ENCODE peak calls at places on chromosomes 11 and 22, in eight cellular contexts. S, O, B, Q, D, P, N and V are unnamed samples.
A peak's percentile ranks its signal among the peaks of the same experiment; 100 is the strongest.

GRCh38 chr11:114170226-114170625 is 110.7 kb downstream of the ZBTB16 start:
- DNase-seq in S (no peak), O (no peak), B (no peak), Q (no peak), D (no peak), P (no peak), N (no peak), V (no peak)

GRCh38 chr11:121802542-121802941 is 313.5 kb downstream of the BLID start:
- DNase-seq in S (no peak), O (no peak), B (peak; percentile 65), Q (no peak), D (peak; percentile 75), P (peak; percentile 33), N (no peak), V (no peak)

GRCh38 chr22:39308614-39309363 is 10.6 kb downstream of the RPL3 start:
- DNase-seq in S (peak; percentile 96), O (peak; percentile 62), B (peak; percentile 71), Q (peak; percentile 92), D (peak; percentile 89), P (no peak), N (peak; percentile 53), V (peak; percentile 79)

GRCh38 chr22:19846620-19847344 is 7.9 kb downstream of the GNB1L start:
- DNase-seq in S (no peak), O (no peak), B (no peak), Q (peak; percentile 42), D (peak; percentile 52), P (no peak), N (no peak), V (no peak)

GRCh38 chr11:89182773-89183172 is 5.1 kb downstream of the TYR start:
- DNase-seq in S (no peak), O (no peak), B (no peak), Q (no peak), D (no peak), P (no peak), N (no peak), V (no peak)

GRCh38 chr11:35978173-35978572 is 34.3 kb downstream of the LDLRAD3 start:
- DNase-seq in S (no peak), O (no peak), B (no peak), Q (no peak), D (no peak), P (no peak), N (no peak), V (no peak)

GRCh38 chr11:127037001-127037400 is 36.4 kb upstream of the KIRREL3 start:
- DNase-seq in S (no peak), O (no peak), B (no peak), Q (no peak), D (no peak), P (no peak), N (no peak), V (no peak)

GRCh38 chr11:95897731-95898130 is 26.2 kb downstream of the MTMR2 start:
- DNase-seq in S (no peak), O (no peak), B (no peak), Q (no peak), D (no peak), P (no peak), N (no peak), V (no peak)

DNA sequence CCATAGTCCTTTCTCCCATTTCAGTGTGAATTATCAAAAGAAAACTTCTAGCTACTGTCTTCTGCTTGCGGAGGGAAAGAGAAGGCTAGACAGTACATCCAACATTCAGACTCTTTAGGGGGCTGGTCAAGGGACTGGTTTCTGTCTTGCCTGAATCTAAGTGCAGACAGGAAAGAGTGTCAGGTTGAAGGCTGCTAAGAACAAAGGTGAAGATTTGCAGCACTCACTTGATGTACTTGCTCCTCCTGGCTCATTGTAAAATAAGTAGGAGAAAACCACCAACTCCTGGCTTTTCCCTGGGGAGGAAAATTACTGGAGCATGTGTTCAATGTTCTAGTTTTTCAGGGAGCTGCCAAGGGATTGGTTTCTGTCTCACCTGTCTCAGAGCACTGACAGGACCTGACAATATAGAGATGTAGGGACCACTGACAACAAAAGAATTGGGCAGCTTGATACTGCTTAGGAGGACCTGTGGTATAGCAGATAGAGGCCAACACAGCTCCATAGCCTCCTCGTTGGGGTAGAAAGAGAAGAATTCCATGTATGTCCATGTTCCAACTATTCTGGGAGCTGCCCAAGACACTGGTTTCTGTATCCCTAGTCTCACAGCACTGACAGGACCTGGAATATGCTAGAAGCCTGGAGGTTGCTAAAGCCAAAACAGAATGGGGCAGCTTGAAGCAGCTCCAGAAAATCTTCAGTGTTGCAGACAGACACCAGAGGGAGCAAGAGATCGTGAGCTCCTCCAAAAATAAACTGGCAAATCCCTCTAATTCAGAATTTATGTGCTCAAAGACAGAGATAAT is 39.7 kb upstream of the MMP12 start:
- DNase-seq in S (peak; percentile 67), O (no peak), B (no peak), Q (no peak), D (peak; percentile 66), P (peak; percentile 36), N (peak; percentile 27), V (peak; percentile 27)
- TF ChIP-seq CTCF in S (peak; percentile 81), O (no peak), B (no peak), Q (peak; percentile 63), D (no peak), P (peak; percentile 47), N (peak; percentile 37), V (peak; percentile 45)

GRCh38 chr11:14232652-14233051 is 126.3 kb downstream of the RRAS2 start:
- DNase-seq in S (no peak), O (no peak), B (no peak), Q (no peak), D (no peak), P (no peak), N (no peak), V (peak; percentile 19)
- TF ChIP-seq CTCF in S (peak; percentile 21), O (no peak), B (no peak), Q (peak; percentile 27), D (no peak), P (no peak), N (no peak), V (peak; percentile 53)

GRCh38 chr11:17846852-17847453 is 112.4 kb downstream of the KCNC1 start:
- DNase-seq in S (peak; percentile 26), O (no peak), B (no peak), Q (no peak), D (no peak), P (no peak), N (no peak), V (peak; percentile 30)
- TF ChIP-seq CTCF in S (peak; percentile 22), O (no peak), B (no peak), Q (peak; percentile 47), D (no peak), P (no peak), N (no peak), V (no peak)

GRCh38 chr11:85752890-85753581 is 57.9 kb downstream of the SYTL2 start:
- DNase-seq in S (no peak), O (no peak), B (no peak), Q (no peak), D (no peak), P (peak; percentile 45), N (peak; percentile 20), V (no peak)
- TF ChIP-seq CTCF in S (no peak), O (no peak), B (no peak), Q (no peak), D (no peak), P (no peak), N (no peak), V (no peak)